ENCODE peak calls at places on chromosomes 7 and 10, in five cellular contexts. O is T-helper 2 cell, D is neural crest cell, C is T-cell, Z is GM23338. J is an unnamed sample.

GRCh38 chr10:22505923-22506685 is 160.8 kb downstream of the SPAG6 start:
- DNase-seq in O (peak; percentile 54), D (no peak), C (peak; percentile 62), Z (no peak), J (peak; percentile 53)

GRCh38 chr7:29478687-29479086 is 84.9 kb upstream of the PRR15 start:
- DNase-seq in O (no peak), D (no peak), C (no peak), Z (no peak), J (no peak)

GRCh38 chr7:46934198-46934825 is 647.6 kb downstream of the TNS3 start:
- DNase-seq in O (no peak), D (no peak), C (no peak), Z (no peak), J (no peak)

GRCh38 chr7:105885386-105886111 is 9.2 kb upstream of the ATXN7L1 start:
- DNase-seq in O (peak; percentile 11), D (no peak), C (peak; percentile 23), Z (no peak), J (no peak)

GRCh38 chr7:100785878-100786277 is 41.4 kb downstream of the EPHB4 start:
- DNase-seq in O (no peak), D (no peak), C (no peak), Z (peak; percentile 71), J (no peak)

GRCh38 chr7:69906309-69906995 is 308.2 kb downstream of the AUTS2 start:
- DNase-seq in O (no peak), D (no peak), C (no peak), Z (no peak), J (no peak)

GRCh38 chr7:84187813-84188212 is 6.8 kb downstream of the SEMA3A start:
- DNase-seq in O (no peak), D (no peak), C (no peak), Z (no peak), J (no peak)

GRCh38 chr10:129697463-129698247 is 230.6 kb downstream of the MGMT start:
- DNase-seq in O (no peak), D (no peak), C (no peak), Z (no peak), J (no peak)

GRCh38 chr7:74372511-74373111 is 81.1 kb upstream of the GTF2IRD1 start:
- DNase-seq in O (no peak), D (no peak), C (no peak), Z (peak; percentile 62), J (no peak)

GRCh38 chr10:10394933-10395658 is 622.6 kb upstream of the CELF2 start:
- DNase-seq in O (no peak), D (no peak), C (no peak), Z (no peak), J (no peak)

GRCh38 chr7:22569586-22570321 is 69.8 kb upstream of the STEAP1B start:
- DNase-seq in O (no peak), D (no peak), C (peak; percentile 35), Z (no peak), J (no peak)

J was measured in germinal center.